ENCODE peak calls at places on chromosomes 5 and 9, in four cellular contexts. One of them, this sample, is unnamed.

GRCh38 chr5:154005648-154006047 is 33.1 kb downstream of the FAM114A2 start:
- DNase-seq in WERI-Rb-1: no peak
- DNase-seq in epithelial cell of proximal tubule: no peak
- DNase-seq in CD8-positive, alpha-beta T cell: no peak
- DNase-seq in this sample: no peak

GRCh38 chr9:109001275-109001676 is 12.0 kb downstream of the CTNNAL1 start:
- DNase-seq in WERI-Rb-1: no peak
- DNase-seq in epithelial cell of proximal tubule: peak; percentile 80
- DNase-seq in CD8-positive, alpha-beta T cell: no peak
- DNase-seq in this sample: no peak

GRCh38 chr5:90161399-90161798 is 248.2 kb downstream of the CETN3 start:
- DNase-seq in WERI-Rb-1: peak; percentile 50
- DNase-seq in epithelial cell of proximal tubule: no peak
- DNase-seq in CD8-positive, alpha-beta T cell: no peak
- DNase-seq in this sample: peak; percentile 19

GRCh38 chr5:142817961-142818431 is 47.8 kb downstream of the ARHGAP26 start:
- DNase-seq in WERI-Rb-1: no peak
- DNase-seq in epithelial cell of proximal tubule: no peak
- DNase-seq in CD8-positive, alpha-beta T cell: no peak
- DNase-seq in this sample: no peak

GRCh38 chr9:227882-228281 is 13.2 kb downstream of the DOCK8 start:
- DNase-seq in WERI-Rb-1: no peak
- DNase-seq in epithelial cell of proximal tubule: no peak
- DNase-seq in CD8-positive, alpha-beta T cell: no peak
- DNase-seq in this sample: no peak

GRCh38 chr5:179227196-179227577 is 118.1 kb downstream of the ADAMTS2 start:
- DNase-seq in WERI-Rb-1: no peak
- DNase-seq in epithelial cell of proximal tubule: no peak
- DNase-seq in CD8-positive, alpha-beta T cell: no peak
- DNase-seq in this sample: no peak

GRCh38 chr9:127022913-127023665 is 99.3 kb downstream of the ANGPTL2 start:
- DNase-seq in WERI-Rb-1: no peak
- DNase-seq in epithelial cell of proximal tubule: no peak
- DNase-seq in CD8-positive, alpha-beta T cell: no peak
- DNase-seq in this sample: peak; percentile 49

GRCh38 chr9:114094971-114095370 is 4.1 kb downstream of the KIF12 start:
- DNase-seq in WERI-Rb-1: no peak
- DNase-seq in epithelial cell of proximal tubule: no peak
- DNase-seq in CD8-positive, alpha-beta T cell: no peak
- DNase-seq in this sample: no peak

GRCh38 chr5:55220433-55221185 is 6.5 kb downstream of the MCIDAS start:
- DNase-seq in WERI-Rb-1: peak; percentile 78
- DNase-seq in epithelial cell of proximal tubule: no peak
- DNase-seq in CD8-positive, alpha-beta T cell: no peak
- DNase-seq in this sample: no peak

GRCh38 chr5:139925650-139926640 is 117.2 kb downstream of the NRG2 start:
- DNase-seq in WERI-Rb-1: no peak
- DNase-seq in epithelial cell of proximal tubule: no peak
- DNase-seq in CD8-positive, alpha-beta T cell: peak; percentile 19
- DNase-seq in this sample: peak; percentile 53

GRCh38 chr5:89010512-89010911 is 127.5 kb upstream of the MEF2C start:
- DNase-seq in WERI-Rb-1: no peak
- DNase-seq in epithelial cell of proximal tubule: no peak
- DNase-seq in CD8-positive, alpha-beta T cell: no peak
- DNase-seq in this sample: no peak
- TF ChIP-seq CTCF in WERI-Rb-1: no peak
- TF ChIP-seq CTCF in epithelial cell of proximal tubule: no peak
- TF ChIP-seq CTCF in CD8-positive, alpha-beta T cell: no peak
- TF ChIP-seq CTCF in this sample: no peak

DNA sequence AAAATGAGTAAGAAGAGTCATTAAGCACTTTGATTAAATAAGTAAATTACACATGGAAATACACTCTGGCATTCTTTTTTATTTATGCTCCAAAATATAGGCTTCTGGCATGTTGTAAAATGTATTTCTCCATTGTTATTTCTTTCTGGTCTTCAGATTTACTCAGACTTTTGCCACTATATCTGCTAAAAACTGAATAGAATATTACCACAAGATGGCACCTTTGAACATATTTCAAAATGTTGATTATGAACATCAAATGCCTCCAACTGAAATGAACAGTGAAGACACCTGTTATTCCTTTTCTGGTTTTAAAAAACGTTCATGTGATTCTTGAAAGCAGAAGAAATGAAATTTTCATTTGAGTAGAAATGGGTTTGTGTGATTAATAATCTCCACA is 23.6 kb downstream of the TYRP1 start:
- DNase-seq in WERI-Rb-1: no peak
- DNase-seq in epithelial cell of proximal tubule: no peak
- DNase-seq in CD8-positive, alpha-beta T cell: no peak
- DNase-seq in this sample: no peak
- TF ChIP-seq CTCF in WERI-Rb-1: no peak
- TF ChIP-seq CTCF in epithelial cell of proximal tubule: no peak
- TF ChIP-seq CTCF in CD8-positive, alpha-beta T cell: no peak
- TF ChIP-seq CTCF in this sample: no peak

GRCh38 chr9:32665101-32665500 is 29.6 kb upstream of the TAF1L start:
- DNase-seq in WERI-Rb-1: no peak
- DNase-seq in epithelial cell of proximal tubule: peak; percentile 31
- DNase-seq in CD8-positive, alpha-beta T cell: no peak
- DNase-seq in this sample: no peak

GRCh38 chr9:32663741-32664140 is 28.3 kb upstream of the TAF1L start:
- DNase-seq in WERI-Rb-1: no peak
- DNase-seq in epithelial cell of proximal tubule: no peak
- DNase-seq in CD8-positive, alpha-beta T cell: no peak
- DNase-seq in this sample: no peak
- TF ChIP-seq CTCF in WERI-Rb-1: no peak
- TF ChIP-seq CTCF in epithelial cell of proximal tubule: no peak
- TF ChIP-seq CTCF in CD8-positive, alpha-beta T cell: no peak
- TF ChIP-seq CTCF in this sample: no peak

GRCh38 chr5:98349990-98350365 is 423.5 kb upstream of the RGMB start:
- DNase-seq in WERI-Rb-1: no peak
- DNase-seq in epithelial cell of proximal tubule: no peak
- DNase-seq in CD8-positive, alpha-beta T cell: no peak
- DNase-seq in this sample: no peak

GRCh38 chr5:98349251-98349989 is 424.0 kb upstream of the RGMB start:
- DNase-seq in WERI-Rb-1: no peak
- DNase-seq in epithelial cell of proximal tubule: no peak
- DNase-seq in CD8-positive, alpha-beta T cell: no peak
- DNase-seq in this sample: no peak
- TF ChIP-seq CTCF in WERI-Rb-1: peak; percentile 54
- TF ChIP-seq CTCF in epithelial cell of proximal tubule: peak; percentile 62
- TF ChIP-seq CTCF in CD8-positive, alpha-beta T cell: no peak
- TF ChIP-seq CTCF in this sample: no peak

GRCh38 chr9:78021692-78022091 is 9.9 kb downstream of the GNAQ start:
- DNase-seq in WERI-Rb-1: no peak
- DNase-seq in epithelial cell of proximal tubule: no peak
- DNase-seq in CD8-positive, alpha-beta T cell: no peak
- DNase-seq in this sample: no peak
- TF ChIP-seq CTCF in WERI-Rb-1: no peak
- TF ChIP-seq CTCF in epithelial cell of proximal tubule: peak; percentile 43
- TF ChIP-seq CTCF in CD8-positive, alpha-beta T cell: no peak
- TF ChIP-seq CTCF in this sample: no peak

GRCh38 chr9:95078934-95079333 is 238.6 kb downstream of the FANCC start:
- DNase-seq in WERI-Rb-1: no peak
- DNase-seq in epithelial cell of proximal tubule: no peak
- DNase-seq in CD8-positive, alpha-beta T cell: no peak
- DNase-seq in this sample: no peak
- TF ChIP-seq CTCF in WERI-Rb-1: no peak
- TF ChIP-seq CTCF in epithelial cell of proximal tubule: no peak
- TF ChIP-seq CTCF in CD8-positive, alpha-beta T cell: no peak
- TF ChIP-seq CTCF in this sample: no peak

DNA sequence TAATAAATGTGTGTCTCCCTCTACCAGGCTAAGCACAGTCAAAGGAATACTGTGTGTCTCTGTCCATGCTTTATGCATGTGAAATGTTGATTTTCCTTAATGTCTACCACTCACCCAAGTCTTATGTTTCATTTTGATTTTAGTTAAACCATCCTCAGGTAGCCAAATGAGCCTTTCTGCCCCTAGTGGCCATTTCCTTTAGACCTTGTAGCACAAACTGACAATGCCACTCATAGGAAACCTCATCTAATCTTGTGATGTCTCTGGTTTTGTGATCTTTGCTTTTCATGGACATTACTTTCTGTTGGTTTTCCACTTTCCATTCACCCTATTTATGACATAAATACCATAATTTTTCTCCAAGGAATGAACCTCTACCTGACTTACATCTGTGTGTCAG is 820.8 kb downstream of the MAT2B start:
- DNase-seq in WERI-Rb-1: no peak
- DNase-seq in epithelial cell of proximal tubule: no peak
- DNase-seq in CD8-positive, alpha-beta T cell: no peak
- DNase-seq in this sample: no peak
- TF ChIP-seq CTCF in WERI-Rb-1: peak; percentile 49
- TF ChIP-seq CTCF in epithelial cell of proximal tubule: peak; percentile 47
- TF ChIP-seq CTCF in CD8-positive, alpha-beta T cell: no peak
- TF ChIP-seq CTCF in this sample: no peak

GRCh38 chr5:18312016-18312415 is 677.8 kb downstream of the TAF11L14 start:
- DNase-seq in WERI-Rb-1: no peak
- DNase-seq in epithelial cell of proximal tubule: no peak
- DNase-seq in CD8-positive, alpha-beta T cell: no peak
- DNase-seq in this sample: no peak

GRCh38 chr5:18314192-18314778 is 680.0 kb downstream of the TAF11L14 start:
- DNase-seq in WERI-Rb-1: no peak
- DNase-seq in epithelial cell of proximal tubule: no peak
- DNase-seq in CD8-positive, alpha-beta T cell: no peak
- DNase-seq in this sample: no peak
- TF ChIP-seq CTCF in WERI-Rb-1: no peak
- TF ChIP-seq CTCF in epithelial cell of proximal tubule: peak; percentile 54
- TF ChIP-seq CTCF in CD8-positive, alpha-beta T cell: peak; percentile 38
- TF ChIP-seq CTCF in this sample: no peak

GRCh38 chr5:150286820-150287219 is 2.8 kb downstream of the CAMK2A start:
- DNase-seq in WERI-Rb-1: peak; percentile 78
- DNase-seq in epithelial cell of proximal tubule: no peak
- DNase-seq in CD8-positive, alpha-beta T cell: no peak
- DNase-seq in this sample: no peak
- TF ChIP-seq CTCF in WERI-Rb-1: peak; percentile 94
- TF ChIP-seq CTCF in epithelial cell of proximal tubule: peak; percentile 38
- TF ChIP-seq CTCF in CD8-positive, alpha-beta T cell: no peak
- TF ChIP-seq CTCF in this sample: no peak

DNA sequence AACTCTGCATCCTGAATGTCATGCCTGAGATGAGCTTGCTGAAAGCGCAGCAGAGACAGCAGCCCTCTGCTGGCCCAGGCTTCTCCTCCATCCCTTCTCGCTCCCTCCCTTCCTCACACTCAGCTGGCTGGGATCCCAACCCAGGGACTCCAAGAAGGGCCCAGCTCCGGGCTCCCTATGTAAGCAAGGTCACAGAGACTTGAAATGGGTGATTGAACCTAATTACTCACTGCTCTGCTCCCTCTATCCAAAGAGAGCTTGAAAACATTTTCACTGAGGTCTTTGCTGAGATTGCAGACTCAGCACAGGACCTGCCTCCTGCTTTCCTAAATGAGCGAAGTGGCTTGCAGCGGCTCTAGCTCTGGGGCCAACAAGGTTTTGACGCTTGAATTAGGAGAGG is 42.8 kb downstream of the RAPGEF1 start:
- DNase-seq in WERI-Rb-1: no peak
- DNase-seq in epithelial cell of proximal tubule: peak; percentile 74
- DNase-seq in CD8-positive, alpha-beta T cell: no peak
- DNase-seq in this sample: peak; percentile 80
- TF ChIP-seq CTCF in WERI-Rb-1: peak; percentile 26
- TF ChIP-seq CTCF in epithelial cell of proximal tubule: peak; percentile 56
- TF ChIP-seq CTCF in CD8-positive, alpha-beta T cell: no peak
- TF ChIP-seq CTCF in this sample: no peak